ENCODE peak calls at places on chromosome 7, in four cellular contexts. O, A, W and L are unnamed samples.

GRCh38 chr7:101237206-101238067 is at the start of gene CLDN15:
- DNase-seq in O (peak), A (peak), W (peak), L (peak)

GRCh38 chr7:10815546-10815945 is 158.1 kb upstream of the PHF14 start:
- DNase-seq in O (no peak), A (no peak), W (no peak), L (no peak)

GRCh38 chr7:29622335-29623265 is 59.0 kb downstream of the PRR15 start:
- DNase-seq in O (peak), A (peak), W (no peak), L (peak)

GRCh38 chr7:100687740-100688592 is 6.1 kb downstream of the GIGYF1 start:
- DNase-seq in O (peak), A (no peak), W (peak), L (no peak)

GRCh38 chr7:133815677-133816210 is 311.4 kb upstream of the LRGUK start:
- DNase-seq in O (peak), A (no peak), W (no peak), L (peak)

GRCh38 chr7:54664235-54665228 is 94.5 kb downstream of the SEC61G start:
- DNase-seq in O (peak), A (peak), W (peak), L (no peak)

GRCh38 chr7:919114-919442 is 35.4 kb downstream of the ADAP1 start:
- DNase-seq in O (no peak), A (no peak), W (no peak), L (no peak)

GRCh38 chr7:82481499-82482097 is 38.0 kb upstream of the CACNA2D1 start:
- DNase-seq in O (peak), A (no peak), W (no peak), L (no peak)

GRCh38 chr7:73717991-73718405 is 1.5 kb downstream of the STX1A start:
- DNase-seq in O (peak), A (peak), W (no peak), L (peak)

GRCh38 chr7:29496355-29497020 is 67.1 kb upstream of the PRR15 start:
- DNase-seq in O (no peak), A (no peak), W (no peak), L (no peak)

GRCh38 chr7:134632937-134633540 is 13.6 kb upstream of the BPGM start:
- DNase-seq in O (peak), A (peak), W (no peak), L (no peak)

GRCh38 chr7:105794741-105795729 is 81.4 kb downstream of the ATXN7L1 start:
- DNase-seq in O (peak), A (no peak), W (no peak), L (peak)

GRCh38 chr7:30867483-30867882 is 44.2 kb upstream of the AQP1 start:
- DNase-seq in O (no peak), A (no peak), W (no peak), L (no peak)

GRCh38 chr7:128160296-128160695 is 80.8 kb upstream of the LEP start:
- DNase-seq in O (no peak), A (no peak), W (no peak), L (no peak)

GRCh38 chr7:23247602-23248335 is 1.2 kb downstream of the GPNMB start:
- DNase-seq in O (peak), A (no peak), W (peak), L (no peak)

GRCh38 chr7:27156901-27157716 is 634 bp upstream of the HOXA7 start:
- DNase-seq in O (no peak), A (no peak), W (peak), L (no peak)

GRCh38 chr7:20661884-20662283 is 46.4 kb downstream of the ABCB5 start:
- DNase-seq in O (no peak), A (no peak), W (no peak), L (no peak)

GRCh38 chr7:148290451-148291005 is 300.0 kb upstream of the C7orf33 start:
- DNase-seq in O (no peak), A (no peak), W (peak), L (no peak)

GRCh38 chr7:28573059-28573553 is 160.8 kb downstream of the CREB5 start:
- DNase-seq in O (peak), A (peak), W (no peak), L (no peak)

GRCh38 chr7:116258734-116259133 is 48.4 kb downstream of the TES start:
- DNase-seq in O (peak), A (peak), W (peak), L (no peak)

GRCh38 chr7:40775877-40776276 is 641.1 kb downstream of the SUGCT start:
- DNase-seq in O (no peak), A (no peak), W (no peak), L (no peak)

GRCh38 chr7:90678986-90679385 is 82.9 kb downstream of the CDK14 start:
- DNase-seq in O (no peak), A (no peak), W (no peak), L (no peak)

GRCh38 chr7:143490719-143491306 is 13.1 kb downstream of the TAS2R41 start:
- DNase-seq in O (peak), A (no peak), W (peak), L (no peak)

GRCh38 chr7:127912901-127913300 is 118.3 kb downstream of the LRRC4 start:
- DNase-seq in O (no peak), A (no peak), W (no peak), L (no peak)

GRCh38 chr7:23928391-23928790 is 218.4 kb downstream of the STK31 start:
- DNase-seq in O (no peak), A (no peak), W (no peak), L (no peak)

GRCh38 chr7:43469051-43469450 is 113.9 kb upstream of the STK17A start:
- DNase-seq in O (no peak), A (no peak), W (no peak), L (no peak)

GRCh38 chr7:132125096-132125495 is 451.2 kb downstream of the PLXNA4 start:
- DNase-seq in O (no peak), A (no peak), W (no peak), L (no peak)

GRCh38 chr7:106767498-106768323 is 97.4 kb upstream of the PIK3CG start:
- DNase-seq in O (peak), A (no peak), W (no peak), L (no peak)

GRCh38 chr7:44324204-44325126 is 929 bp downstream of the CAMK2B start:
- DNase-seq in O (no peak), A (no peak), W (peak), L (no peak)

GRCh38 chr7:90246184-90246583 is 1.2 kb downstream of the CFAP69 start:
- DNase-seq in O (peak), A (no peak), W (peak), L (peak)

GRCh38 chr7:103075337-103075918 is 488 bp downstream of the ARMC10 start:
- DNase-seq in O (peak), A (peak), W (peak), L (no peak)

GRCh38 chr7:64882341-64883112 is 20.5 kb upstream of the ZNF273 start:
- DNase-seq in O (peak), A (no peak), W (peak), L (no peak)
- H3K4me3 ChIP-seq in O (peak), A (peak), W (peak), L (peak)

DNA sequence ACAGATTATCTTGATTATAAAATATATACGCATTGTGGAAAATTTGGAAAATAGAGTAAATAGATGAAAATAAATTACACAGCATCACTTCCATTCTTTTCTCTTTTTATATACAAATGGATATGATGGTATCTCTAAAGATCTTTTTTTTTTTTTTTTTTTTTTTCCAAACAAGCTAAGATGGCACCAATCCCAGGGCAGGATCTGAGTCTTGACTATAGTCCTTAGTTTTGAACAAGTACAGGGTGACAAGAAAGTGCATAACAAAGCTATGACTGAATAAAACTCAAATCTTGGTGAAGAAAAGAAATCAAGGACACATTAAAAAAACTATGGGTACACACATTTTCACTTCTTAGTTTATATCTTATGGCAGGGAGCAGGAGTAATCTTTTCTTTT is 42.6 kb upstream of the FAM133B start:
- DNase-seq in O (no peak), A (no peak), W (no peak), L (no peak)
- H3K4me3 ChIP-seq in O (no peak), A (no peak), W (no peak), L (no peak)

DNA sequence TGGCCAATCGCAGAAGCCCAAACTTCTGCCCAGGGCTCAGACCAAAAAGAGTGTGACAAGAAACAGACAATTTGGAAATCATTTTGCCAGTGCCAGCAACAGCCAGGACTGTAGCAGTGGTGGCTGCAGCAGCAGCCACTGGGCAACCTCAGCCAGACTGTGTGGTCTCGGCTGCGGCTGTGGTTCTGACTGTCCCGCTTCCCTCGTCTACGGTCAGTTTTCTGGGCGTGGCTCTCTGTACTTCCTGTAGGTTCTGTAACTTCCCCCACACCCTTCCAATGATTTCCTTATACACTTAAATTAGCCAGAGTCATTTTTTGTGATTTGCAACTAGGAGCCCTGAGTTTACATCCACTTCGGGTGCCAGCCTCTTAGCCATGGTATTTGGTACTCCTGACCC is 39.9 kb downstream of the CYTH3 start:
- DNase-seq in O (peak), A (no peak), W (no peak), L (no peak)
- H3K4me3 ChIP-seq in O (no peak), A (no peak), W (no peak), L (no peak)

DNA sequence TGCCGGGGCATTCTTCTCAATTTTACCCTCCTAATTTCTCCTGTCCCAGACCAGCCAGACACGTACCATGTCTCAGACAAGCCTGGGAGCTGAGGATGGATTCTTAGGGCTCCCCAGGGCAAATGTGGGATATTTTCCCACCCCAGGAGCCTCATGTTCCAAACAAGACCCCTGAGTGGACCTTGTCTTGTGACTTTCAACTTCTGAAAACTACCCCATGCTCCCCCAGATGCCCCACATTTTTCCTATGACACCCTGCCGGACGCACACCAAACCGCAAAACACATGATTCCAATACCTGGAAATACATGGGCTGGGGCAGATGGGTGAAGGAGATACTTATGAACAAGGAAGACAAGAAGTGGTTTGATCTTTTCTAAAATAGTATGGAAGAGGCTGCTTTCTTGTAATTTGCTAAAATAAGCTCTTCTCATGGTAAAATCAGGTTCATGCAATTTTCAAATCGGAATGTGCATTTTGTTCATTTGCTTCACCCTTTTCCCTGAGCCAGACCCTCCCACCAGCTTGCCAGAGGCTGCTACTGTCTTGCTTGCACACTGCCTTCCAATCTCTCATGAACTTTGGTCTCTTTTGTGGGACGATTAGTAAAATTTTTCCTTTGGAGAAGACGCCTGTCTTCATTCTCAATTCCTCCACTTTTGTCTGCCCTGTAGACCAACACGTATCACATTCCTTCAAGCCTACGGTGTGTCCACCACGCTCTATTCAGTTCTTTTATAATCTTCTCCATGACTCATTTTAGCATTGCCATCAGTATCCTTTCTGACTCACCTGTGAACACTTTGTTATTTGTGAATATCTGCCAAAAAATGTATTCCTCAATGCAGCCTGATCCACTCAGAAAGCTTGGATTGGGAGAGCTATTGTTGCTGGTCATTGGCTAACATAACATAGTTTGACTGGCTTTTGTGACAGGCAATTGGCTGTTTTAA is 1.1 kb downstream of the GIMAP5 start:
- DNase-seq in O (peak), A (no peak), W (no peak), L (no peak)
- H3K4me3 ChIP-seq in O (no peak), A (no peak), W (no peak), L (no peak)